ENCODE peak calls at places on chromosomes 12 and 14, in five cellular contexts. X is breast epithelium, S is AG10803, T is HepG2, U is neural crest cell. R is an unnamed sample.

GRCh38 chr14:95290769-95291440 is 28.8 kb downstream of the CLMN start:
- DNase-seq in X (peak; percentile 85), S (no peak), T (no peak), U (no peak), R (no peak)

GRCh38 chr14:78182722-78183121 is 12.5 kb downstream of the NRXN3 start:
- DNase-seq in X (no peak), S (no peak), T (no peak), U (no peak), R (no peak)

GRCh38 chr14:51224551-51224950 is 15.5 kb upstream of the TMX1 start:
- DNase-seq in X (no peak), S (peak; percentile 35), T (no peak), U (no peak), R (no peak)

GRCh38 chr12:118436002-118436724 is 59.8 kb downstream of the SUDS3 start:
- DNase-seq in X (no peak), S (no peak), T (no peak), U (peak; percentile 15), R (peak; percentile 11)

GRCh38 chr12:95326450-95326849 is 108.8 kb downstream of the VEZT start:
- DNase-seq in X (no peak), S (peak; percentile 56), T (peak; percentile 28), U (no peak), R (no peak)

GRCh38 chr14:81946808-81947798 is 413.4 kb upstream of the SEL1L start:
- DNase-seq in X (no peak), S (no peak), T (no peak), U (no peak), R (no peak)

GRCh38 chr12:82554529-82554928 is 132.2 kb upstream of the TMTC2 start:
- DNase-seq in X (no peak), S (no peak), T (no peak), U (no peak), R (no peak)

GRCh38 chr12:97923546-97923945 is 460.9 kb downstream of the RMST start:
- DNase-seq in X (no peak), S (no peak), T (no peak), U (no peak), R (no peak)

GRCh38 chr12:6336079-6336858 is 5.6 kb downstream of the TNFRSF1A start:
- DNase-seq in X (peak; percentile 89), S (peak; percentile 100), T (peak; percentile 94), U (peak; percentile 74), R (peak; percentile 99)

GRCh38 chr14:56331815-56332214 is 213.6 kb downstream of the PELI2 start:
- DNase-seq in X (no peak), S (no peak), T (no peak), U (no peak), R (no peak)

GRCh38 chr12:50425859-50426258 is 25.2 kb downstream of the LARP4 start:
- DNase-seq in X (no peak), S (no peak), T (no peak), U (no peak), R (no peak)

GRCh38 chr12:122841544-122842321 is 6.5 kb downstream of the HIP1R start:
- DNase-seq in X (peak; percentile 85), S (peak; percentile 65), T (peak; percentile 66), U (no peak), R (peak; percentile 79)

GRCh38 chr12:78797201-78797931 is 67.2 kb upstream of the SYT1 start:
- DNase-seq in X (no peak), S (peak; percentile 37), T (no peak), U (no peak), R (no peak)

GRCh38 chr14:59897757-59898383 is 22.1 kb upstream of the LRRC9 start:
- DNase-seq in X (no peak), S (no peak), T (peak; percentile 30), U (peak; percentile 6), R (peak; percentile 4)

GRCh38 chr12:90999518-90999917 is 5.3 kb downstream of the EPYC start:
- DNase-seq in X (no peak), S (no peak), T (no peak), U (no peak), R (no peak)

GRCh38 chr12:96501139-96501741 is 11.9 kb downstream of the CFAP54 start:
- DNase-seq in X (no peak), S (peak; percentile 67), T (peak; percentile 55), U (no peak), R (peak; percentile 30)

GRCh38 chr14:34937442-34937841 is 45.4 kb upstream of the SRP54 start:
- DNase-seq in X (no peak), S (no peak), T (no peak), U (no peak), R (no peak)

GRCh38 chr12:109673379-109673778 is 40.2 kb upstream of the FAM222A start:
- DNase-seq in X (no peak), S (no peak), T (no peak), U (no peak), R (no peak)

GRCh38 chr14:24699052-24699451 is 65.1 kb upstream of the GZMB start:
- DNase-seq in X (no peak), S (no peak), T (no peak), U (no peak), R (no peak)

GRCh38 chr12:85657836-85658235 is 178.4 kb downstream of the RASSF9 start:
- DNase-seq in X (no peak), S (no peak), T (no peak), U (no peak), R (no peak)

GRCh38 chr12:113850309-113851056 is 115.6 kb downstream of the RBM19 start:
- DNase-seq in X (no peak), S (peak; percentile 11), T (no peak), U (no peak), R (no peak)

GRCh38 chr14:64680013-64680674 is 24.1 kb upstream of the PLEKHG3 start:
- DNase-seq in X (no peak), S (peak; percentile 38), T (no peak), U (no peak), R (no peak)

GRCh38 chr12:93126069-93126474 is 197.0 kb upstream of the EEA1 start:
- DNase-seq in X (no peak), S (no peak), T (no peak), U (no peak), R (no peak)

GRCh38 chr14:95523051-95523817 is 6.8 kb upstream of the SYNE3 start:
- DNase-seq in X (no peak), S (peak; percentile 48), T (peak; percentile 95), U (no peak), R (no peak)

GRCh38 chr14:50955373-50956043 is 11.2 kb upstream of the PYGL start:
- DNase-seq in X (peak; percentile 68), S (peak; percentile 96), T (peak; percentile 82), U (no peak), R (peak; percentile 98)

GRCh38 chr12:86122846-86123468 is 133.2 kb downstream of the MGAT4C start:
- DNase-seq in X (no peak), S (no peak), T (no peak), U (no peak), R (no peak)

DNA sequence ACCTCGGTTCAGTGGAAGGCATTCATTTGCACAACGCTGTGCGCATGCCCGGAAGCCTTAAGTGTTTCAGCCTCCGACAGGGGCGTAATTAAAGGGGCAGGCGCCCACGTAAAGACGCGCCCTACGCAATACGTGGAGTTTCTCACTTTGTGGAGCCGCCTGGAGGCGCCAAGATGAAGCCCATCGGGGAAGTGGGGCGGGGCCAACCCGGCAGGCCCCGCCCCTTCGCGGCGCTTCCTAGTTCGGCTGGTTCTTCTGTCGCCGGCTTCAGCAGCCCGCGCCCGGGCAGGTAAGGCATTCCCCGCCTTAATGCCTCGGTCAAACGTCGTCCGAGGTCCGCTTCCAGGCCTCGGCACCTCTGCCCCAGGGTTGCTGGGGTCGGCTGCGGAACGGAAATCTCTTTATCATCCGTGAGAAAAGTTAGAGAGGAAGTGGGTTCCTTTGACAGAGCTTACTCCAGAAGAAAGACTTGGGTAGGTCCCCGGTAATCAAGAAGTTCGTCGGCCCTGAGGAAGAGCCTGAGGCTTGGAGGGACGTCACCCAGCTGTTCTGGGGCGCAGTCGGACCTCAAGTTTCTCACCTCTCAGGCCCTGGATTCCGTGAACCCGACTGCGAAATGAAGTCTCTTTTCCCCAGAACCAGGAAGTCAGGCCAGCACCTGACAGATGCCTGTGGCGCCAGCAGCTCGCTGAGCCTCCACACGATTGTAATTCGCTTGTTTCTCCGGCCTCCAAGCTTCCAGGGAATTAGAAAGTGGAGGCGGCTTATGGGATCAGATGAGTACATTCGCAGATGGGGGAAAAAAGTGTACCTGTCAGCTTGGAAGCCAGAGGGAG is at the start of the genes IRAK4 and PUS7L:
- DNase-seq in X (peak; percentile 92), S (peak; percentile 96), T (peak; percentile 97), U (peak; percentile 63), R (peak; percentile 92)
- TF ChIP-seq CTCF in X (no peak), S (peak; percentile 44), T (peak; percentile 78), U (peak; percentile 44), R (peak; percentile 60)

DNA sequence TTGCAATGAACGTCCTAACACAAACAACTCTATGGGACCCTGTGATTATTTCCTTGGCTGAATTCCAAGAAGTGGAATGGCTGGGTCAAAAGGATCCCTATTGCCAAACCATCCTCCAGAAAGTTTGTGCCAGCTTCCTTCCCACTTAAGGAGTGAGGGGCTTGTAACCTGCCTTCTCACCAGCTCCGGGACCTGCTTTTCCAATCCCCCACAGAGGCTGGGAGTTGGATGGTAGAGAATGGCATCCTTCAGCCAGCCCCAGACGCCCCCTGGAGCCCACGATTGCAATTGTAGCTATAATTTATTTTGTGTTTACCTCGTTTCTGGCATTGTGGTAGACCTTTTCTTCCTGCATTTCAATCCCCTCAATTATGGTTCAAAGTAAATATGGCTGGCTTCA is 9.7 kb upstream of the ZDHHC22 start:
- DNase-seq in X (no peak), S (no peak), T (no peak), U (peak; percentile 59), R (peak; percentile 19)
- TF ChIP-seq CTCF in X (no peak), S (peak; percentile 49), T (peak; percentile 64), U (peak; percentile 69), R (peak; percentile 75)

GRCh38 chr12:125185740-125186470 is 120.7 kb downstream of the AACS start:
- DNase-seq in X (no peak), S (peak; percentile 63), T (peak; percentile 53), U (peak; percentile 69), R (peak; percentile 52)
- TF ChIP-seq CTCF in X (no peak), S (no peak), T (peak; percentile 24), U (peak; percentile 73), R (peak; percentile 63)

GRCh38 chr12:57476993-57477709 is 2.5 kb downstream of the ARHGAP9 start:
- DNase-seq in X (no peak), S (no peak), T (no peak), U (no peak), R (no peak)

GRCh38 chr12:57477710-57478681 is 1.7 kb downstream of the ARHGAP9 start:
- DNase-seq in X (no peak), S (no peak), T (no peak), U (no peak), R (no peak)

GRCh38 chr12:57474862-57475261 is 4.8 kb downstream of the ARHGAP9 start:
- DNase-seq in X (no peak), S (no peak), T (no peak), U (no peak), R (no peak)

GRCh38 chr12:57475271-57476161 is 4.2 kb downstream of the ARHGAP9 start:
- DNase-seq in X (no peak), S (peak; percentile 28), T (no peak), U (no peak), R (no peak)

GRCh38 chr12:57476162-57476992 is 3.3 kb downstream of the ARHGAP9 start:
- DNase-seq in X (no peak), S (no peak), T (no peak), U (no peak), R (no peak)
- TF ChIP-seq CTCF in X (no peak), S (no peak), T (no peak), U (peak; percentile 35), R (peak; percentile 56)

GRCh38 chr14:102545461-102546265 is 36.1 kb upstream of the ANKRD9 start:
- DNase-seq in X (no peak), S (peak; percentile 74), T (peak; percentile 63), U (no peak), R (no peak)
- TF ChIP-seq CTCF in X (no peak), S (peak; percentile 21), T (peak; percentile 49), U (no peak), R (no peak)